ENCODE peak calls at places on chromosomes 4 and X, in six cellular contexts. F is cardiac muscle cell, Q is adrenal gland, C is tibial artery, X is GM23248, V is thoracic aorta. B is an unnamed sample.

GRCh38 chrX:11678174-11678573 is 12.5 kb upstream of the ARHGAP6 start:
- DNase-seq in F (peak), Q (no peak), C (no peak), X (peak), V (no peak), B (no peak)

GRCh38 chr4:89752932-89753598 is 83.9 kb downstream of the SNCA start:
- DNase-seq in F (peak), Q (peak), C (no peak), X (peak), V (no peak), B (no peak)

GRCh38 chrX:73068467-73069364 is 10.6 kb downstream of the PABPC1L2A start:
- DNase-seq in F (no peak), Q (no peak), C (no peak), X (no peak), V (no peak), B (no peak)

GRCh38 chrX:110146521-110146920 is 143.6 kb downstream of the TMEM164 start:
- DNase-seq in F (peak), Q (peak), C (peak), X (peak), V (no peak), B (no peak)

GRCh38 chr4:52106701-52107100 is 55.6 kb downstream of the SPATA18 start:
- DNase-seq in F (no peak), Q (no peak), C (peak), X (peak), V (no peak), B (no peak)

GRCh38 chr4:75849459-75849858 is 52.8 kb downstream of the PPEF2 start:
- DNase-seq in F (peak), Q (no peak), C (no peak), X (peak), V (no peak), B (no peak)

GRCh38 chr4:179586460-179586859 is 2144.2 kb upstream of the AGA start:
- DNase-seq in F (no peak), Q (no peak), C (no peak), X (no peak), V (no peak), B (no peak)

GRCh38 chrX:38220936-38221386 is 290 bp upstream of the SRPX start:
- DNase-seq in F (peak), Q (no peak), C (no peak), X (peak), V (no peak), B (no peak)

GRCh38 chr4:106423791-106424190 is 55.2 kb upstream of the GIMD1 start:
- DNase-seq in F (no peak), Q (no peak), C (no peak), X (no peak), V (no peak), B (no peak)

GRCh38 chr4:106422766-106423165 is 54.2 kb upstream of the GIMD1 start:
- DNase-seq in F (no peak), Q (no peak), C (no peak), X (peak), V (no peak), B (no peak)

GRCh38 chr4:106418444-106418843 is 49.9 kb upstream of the GIMD1 start:
- DNase-seq in F (no peak), Q (no peak), C (no peak), X (no peak), V (no peak), B (no peak)

DNA sequence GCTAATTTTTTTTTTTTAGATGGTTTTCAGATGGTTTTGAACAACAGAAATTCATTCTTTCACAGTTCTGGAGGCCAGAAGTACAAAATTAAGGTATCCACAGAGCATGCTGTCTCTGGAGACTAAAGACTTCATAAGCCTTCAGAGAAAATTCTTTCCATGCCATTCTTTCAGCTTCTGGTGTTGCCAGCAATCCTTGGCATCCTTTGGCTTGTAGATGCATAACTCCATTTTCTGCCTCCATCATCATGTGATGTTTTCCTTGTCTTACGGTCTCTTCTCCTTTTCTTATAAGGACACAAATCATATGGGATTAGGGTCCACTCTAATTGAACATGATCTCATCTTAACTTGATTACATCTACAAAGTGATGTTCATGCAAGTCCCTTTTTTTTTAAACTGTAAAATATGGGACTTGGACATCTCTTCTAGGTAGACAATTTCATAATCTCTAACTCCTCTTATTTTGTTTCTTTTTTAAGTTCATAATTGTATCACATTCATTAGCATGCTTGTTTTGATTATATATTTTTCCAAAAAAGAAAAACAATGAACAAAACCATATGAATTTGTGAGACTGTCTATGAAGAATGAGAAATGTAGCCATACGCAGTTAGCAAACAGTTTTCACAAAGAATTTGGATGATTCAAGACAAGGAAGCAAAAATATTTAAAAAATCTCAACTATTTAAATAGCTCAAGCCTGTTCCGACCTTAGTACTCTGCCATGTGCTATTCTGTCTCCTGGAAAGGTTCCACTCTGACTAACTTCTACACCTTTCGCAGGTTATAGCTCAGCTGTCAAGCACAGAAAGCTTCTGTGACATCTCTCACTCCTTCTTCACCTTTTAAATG is 53.1 kb upstream of the GIMD1 start:
- DNase-seq in F (peak), Q (no peak), C (no peak), X (peak), V (no peak), B (no peak)
- H3K27ac ChIP-seq in F (no peak), Q (no peak), C (no peak), X (peak), V (no peak), B (no peak)

GRCh38 chrX:47361538-47362511 is 8.6 kb upstream of the ZNF157 start:
- DNase-seq in F (peak), Q (peak), C (peak), X (peak), V (peak), B (peak)

GRCh38 chrX:47366051-47366722 is 4.2 kb upstream of the ZNF157 start:
- DNase-seq in F (peak), Q (peak), C (peak), X (peak), V (no peak), B (peak)

GRCh38 chrX:47358387-47359065 is 11.9 kb upstream of the ZNF157 start:
- DNase-seq in F (no peak), Q (peak), C (no peak), X (no peak), V (no peak), B (no peak)

DNA sequence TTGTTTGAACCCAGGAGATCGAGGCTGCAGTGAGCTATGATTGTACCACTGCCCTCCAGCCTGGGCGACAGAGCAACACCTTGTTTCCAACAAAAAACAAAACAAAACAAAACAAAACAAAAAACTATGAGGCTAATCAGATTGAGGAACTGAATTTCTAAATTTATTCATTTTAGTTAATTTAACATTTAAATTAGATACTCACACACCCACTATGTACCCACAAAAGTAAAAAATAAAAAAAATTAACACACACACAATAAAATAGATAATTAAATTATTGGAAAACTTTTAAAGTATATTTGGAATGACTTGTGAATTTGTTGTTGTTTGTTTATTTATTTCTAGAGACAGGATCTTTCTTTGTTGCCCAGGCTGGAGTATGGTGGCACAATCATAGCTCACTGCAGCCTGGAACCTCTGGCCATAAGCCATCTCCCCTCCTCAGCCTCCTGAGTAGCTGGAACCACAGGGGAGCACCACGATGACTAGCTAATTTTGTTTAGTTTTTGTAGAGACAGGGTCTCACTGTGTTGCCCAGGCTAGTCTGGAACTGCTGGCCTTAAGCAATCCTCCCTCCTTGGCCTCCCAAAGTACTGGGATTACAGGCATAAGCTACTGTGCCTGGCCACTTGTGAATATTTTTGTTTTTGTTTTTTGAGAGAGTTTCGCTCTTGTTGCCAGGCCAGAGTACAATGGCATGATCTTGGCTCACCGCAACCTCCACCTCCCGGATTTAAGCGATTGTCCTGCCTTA is 9.8 kb upstream of the ZNF157 start:
- DNase-seq in F (no peak), Q (no peak), C (no peak), X (no peak), V (no peak), B (no peak)
- H3K27ac ChIP-seq in F (peak), Q (no peak), C (no peak), X (no peak), V (no peak), B (no peak)

GRCh38 chr4:184750926-184751584 is 17.2 kb upstream of the CENPU start:
- DNase-seq in F (peak), Q (no peak), C (no peak), X (no peak), V (no peak), B (no peak)
- H3K27ac ChIP-seq in F (peak), Q (no peak), C (no peak), X (no peak), V (no peak), B (no peak)

DNA sequence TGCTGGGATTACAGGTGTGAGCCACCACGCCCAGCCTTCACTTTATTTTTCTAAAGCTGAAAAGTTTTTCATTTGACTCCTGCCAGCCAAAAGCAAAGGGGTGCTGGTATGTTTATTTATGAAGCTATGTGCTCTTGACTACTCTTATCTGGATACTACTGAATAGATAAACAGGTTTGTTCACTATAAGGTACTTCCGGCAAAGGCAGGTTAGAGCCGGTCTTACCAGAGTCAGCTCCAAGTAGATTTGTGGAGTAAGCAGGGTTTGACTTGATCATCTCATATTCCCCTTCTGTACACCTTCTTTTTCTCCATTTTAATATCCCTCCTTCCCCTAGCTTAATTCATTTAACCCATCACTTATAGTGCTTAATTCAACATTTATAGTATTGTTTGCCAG is 175.4 kb upstream of the MBNL3 start:
- DNase-seq in F (no peak), Q (no peak), C (no peak), X (no peak), V (no peak), B (no peak)
- H3K27ac ChIP-seq in F (no peak), Q (no peak), C (no peak), X (no peak), V (no peak), B (no peak)

GRCh38 chr4:200936-201335 is 76.6 kb downstream of the ZNF718 start:
- DNase-seq in F (no peak), Q (no peak), C (no peak), X (no peak), V (no peak), B (no peak)
- H3K27ac ChIP-seq in F (no peak), Q (no peak), C (no peak), X (no peak), V (no peak), B (no peak)

GRCh38 chrX:24156177-24156576 is 6.6 kb downstream of the ZFX start:
- DNase-seq in F (no peak), Q (no peak), C (no peak), X (no peak), V (no peak), B (no peak)

GRCh38 chrX:24154490-24155034 is 5.0 kb downstream of the ZFX start:
- DNase-seq in F (no peak), Q (no peak), C (no peak), X (peak), V (no peak), B (no peak)

GRCh38 chrX:24151513-24151912 is 2.0 kb downstream of the ZFX start:
- DNase-seq in F (no peak), Q (no peak), C (no peak), X (peak), V (no peak), B (no peak)

GRCh38 chrX:24153175-24153795 is 3.8 kb downstream of the ZFX start:
- DNase-seq in F (peak), Q (no peak), C (no peak), X (peak), V (no peak), B (no peak)

GRCh38 chrX:24153796-24154189 is 4.3 kb downstream of the ZFX start:
- DNase-seq in F (no peak), Q (no peak), C (no peak), X (no peak), V (no peak), B (no peak)
- H3K27ac ChIP-seq in F (peak), Q (no peak), C (no peak), X (peak), V (no peak), B (no peak)

GRCh38 chrX:108439434-108439883 is at the start of gene COL4A5:
- DNase-seq in F (peak), Q (peak), C (peak), X (peak), V (no peak), B (no peak)
- H3K27ac ChIP-seq in F (peak), Q (no peak), C (peak), X (no peak), V (peak), B (no peak)

GRCh38 chr4:8582436-8582835 is 2.2 kb downstream of the GPR78 start:
- DNase-seq in F (no peak), Q (no peak), C (no peak), X (no peak), V (no peak), B (no peak)
- H3K27ac ChIP-seq in F (no peak), Q (no peak), C (no peak), X (no peak), V (no peak), B (no peak)

GRCh38 chrX:149631293-149632165 is at the start of gene TMEM185A:
- DNase-seq in F (peak), Q (peak), C (peak), X (peak), V (no peak), B (peak)
- H3K27ac ChIP-seq in F (peak), Q (peak), C (peak), X (peak), V (peak), B (no peak)